ENCODE peak calls at places on chromosomes 12 and 14, in eight cellular contexts. V is T-cell, U is tibial artery, Q is T-helper 2 cell, O is colonic mucosa, T is GM06990, G is GM12865, N is germinal center. H is an unnamed sample.

GRCh38 chr12:113222730-113223531 is 1.7 kb downstream of the TPCN1 start:
- DNase-seq in T (no peak), Q (peak), G (peak), V (no peak), O (peak), U (peak), N (no peak), H (peak)

GRCh38 chr12:114339626-114340025 is 66.3 kb downstream of the TBX5 start:
- DNase-seq in O (no peak), V (no peak), Q (no peak), G (no peak), T (no peak), N (no peak), U (no peak), H (peak)

GRCh38 chr14:24133730-24134129 is 2.3 kb upstream of the PSME1 start:
- DNase-seq in O (no peak), Q (no peak), T (no peak), V (no peak), N (no peak), U (no peak), G (no peak), H (no peak)

GRCh38 chr12:7915911-7916403 is 20.0 kb downstream of the SLC2A3 start:
- DNase-seq in G (no peak), Q (peak), V (no peak), T (no peak), U (no peak), N (no peak), O (no peak), H (peak)

GRCh38 chr12:24057920-24058476 is 108.5 kb upstream of the SOX5 start:
- DNase-seq in G (no peak), O (no peak), N (no peak), V (no peak), Q (no peak), U (no peak), T (no peak), H (no peak)

GRCh38 chr12:106747973-106748436 is 26.5 kb upstream of the RIC8B start:
- DNase-seq in N (no peak), T (no peak), Q (peak), O (no peak), U (no peak), G (peak), V (peak), H (no peak)

GRCh38 chr14:84785997-84786396 is 743.9 kb upstream of the FLRT2 start:
- DNase-seq in Q (no peak), G (no peak), N (no peak), V (no peak), O (no peak), T (no peak), U (no peak), H (peak)

GRCh38 chr12:131057722-131058515 is 104.2 kb downstream of the ADGRD1 start:
- DNase-seq in Q (no peak), O (no peak), U (peak), N (no peak), T (no peak), G (no peak), V (no peak), H (no peak)

GRCh38 chr12:113932411-113933196 is 33.5 kb downstream of the RBM19 start:
- DNase-seq in G (no peak), V (no peak), T (no peak), U (no peak), O (no peak), Q (no peak), N (no peak), H (peak)

GRCh38 chr12:86801439-86801838 is 545.2 kb upstream of the MGAT4C start:
- DNase-seq in Q (no peak), G (no peak), V (no peak), N (no peak), O (no peak), U (no peak), T (no peak), H (no peak)

GRCh38 chr12:113569841-113570240 is 98.2 kb upstream of the LHX5 start:
- DNase-seq in Q (no peak), V (no peak), N (no peak), O (no peak), T (no peak), U (no peak), G (no peak), H (no peak)

GRCh38 chr14:51828017-51828797 is 32.2 kb upstream of the GNG2 start:
- DNase-seq in Q (peak), O (no peak), T (peak), G (peak), V (peak), N (peak), U (no peak), H (peak)

GRCh38 chr14:104470588-104470987 is 109.0 kb upstream of the C14orf180 start:
- DNase-seq in G (no peak), V (no peak), Q (no peak), T (no peak), O (no peak), U (no peak), N (no peak), H (no peak)

GRCh38 chr14:50055461-50056228 is 60.7 kb downstream of the VCPKMT start:
- DNase-seq in V (no peak), N (peak), U (peak), T (no peak), O (no peak), G (no peak), Q (no peak), H (no peak)

GRCh38 chr14:53249059-53249458 is 95.9 kb upstream of the DDHD1 start:
- DNase-seq in O (no peak), G (no peak), U (no peak), Q (no peak), T (no peak), N (no peak), V (no peak), H (peak)

GRCh38 chr12:14965221-14965620 is 3.8 kb upstream of the ARHGDIB start:
- DNase-seq in U (no peak), G (no peak), O (no peak), V (no peak), T (no peak), N (no peak), Q (no peak), H (no peak)

GRCh38 chr12:90514325-90514724 is 440.7 kb downstream of the CCER1 start:
- DNase-seq in U (no peak), Q (no peak), G (no peak), T (no peak), O (no peak), V (no peak), N (no peak), H (no peak)

GRCh38 chr12:130070017-130070653 is 92.1 kb upstream of the FZD10 start:
- DNase-seq in O (no peak), U (peak), V (no peak), G (no peak), T (no peak), Q (no peak), N (no peak), H (no peak)

H was measured in astrocyte.